ENCODE peak calls at places on chromosomes 2 and 18, in seven cellular contexts. B is endothelial cell of umbilical vein, R is stomach, M is spleen, P is HFF-Myc, S is K562, K is lower lobe of right lung. L is an unnamed sample.

GRCh38 chr18:50649821-50650220 is 89.9 kb downstream of the MAPK4 start:
- DNase-seq in P (no peak), M (no peak), R (no peak), K (peak), S (no peak), B (no peak), L (no peak)

GRCh38 chr2:24950100-24950499 is 21.7 kb downstream of the DNAJC27 start:
- DNase-seq in B (no peak), R (no peak), M (no peak), K (no peak), P (no peak), S (no peak), L (no peak)

GRCh38 chr2:2901384-2902345 is 476.0 kb downstream of the EIPR1 start:
- DNase-seq in K (no peak), M (no peak), P (no peak), B (no peak), S (no peak), R (no peak), L (no peak)

GRCh38 chr2:239574054-239574433 is 173.2 kb upstream of the HDAC4 start:
- DNase-seq in R (no peak), B (no peak), S (no peak), P (no peak), M (peak), K (peak), L (no peak)

GRCh38 chr2:142892715-142893114 is 15.3 kb downstream of the KYNU start:
- DNase-seq in P (no peak), M (no peak), K (no peak), R (no peak), S (no peak), B (no peak), L (no peak)

GRCh38 chr2:233387667-233388528 is 33.6 kb downstream of the DGKD start:
- DNase-seq in S (no peak), P (peak), R (peak), B (peak), M (no peak), K (peak), L (no peak)

GRCh38 chr2:221529943-221530652 is 42.0 kb downstream of the EPHA4 start:
- DNase-seq in K (no peak), P (peak), B (peak), S (no peak), M (no peak), R (no peak), L (no peak)

GRCh38 chr2:55109219-55109891 is 59.1 kb upstream of the RTN4 start:
- DNase-seq in B (peak), K (no peak), S (peak), M (no peak), R (no peak), P (no peak), L (peak)

GRCh38 chr2:188050716-188051115 is 241.0 kb upstream of the GULP1 start:
- DNase-seq in M (no peak), B (no peak), R (no peak), S (no peak), P (no peak), K (no peak), L (no peak)

GRCh38 chr2:74316616-74317295 is 26.5 kb downstream of the SLC4A5 start:
- DNase-seq in S (peak), M (no peak), P (no peak), K (no peak), B (no peak), R (no peak), L (no peak)

GRCh38 chr2:46984034-46984433 is 68.4 kb upstream of the MCFD2 start:
- DNase-seq in K (no peak), P (no peak), S (no peak), B (no peak), M (peak), R (no peak), L (no peak)

GRCh38 chr2:48233005-48233404 is 296.9 kb upstream of the STON1 start:
- DNase-seq in K (no peak), R (no peak), P (no peak), S (no peak), M (no peak), B (no peak), L (no peak)

GRCh38 chr18:28582724-28583123 is 405.8 kb upstream of the CDH2 start:
- DNase-seq in R (no peak), P (no peak), M (no peak), B (no peak), K (no peak), S (no peak), L (no peak)

GRCh38 chr2:50491541-50492114 is 540.3 kb downstream of the NRXN1 start:
- DNase-seq in M (no peak), B (peak), K (no peak), S (peak), P (no peak), R (no peak), L (no peak)

GRCh38 chr2:39266906-39267434 is 23.2 kb upstream of the CDKL4 start:
- DNase-seq in B (no peak), S (no peak), K (no peak), P (peak), R (no peak), M (no peak), L (no peak)

GRCh38 chr2:174334781-174335604 is at the start of gene SP9:
- DNase-seq in M (no peak), R (no peak), K (no peak), S (peak), P (no peak), B (peak), L (peak)

GRCh38 chr2:174336403-174337336 is 1.9 kb downstream of the SP9 start:
- DNase-seq in S (peak), M (peak), K (peak), R (no peak), B (peak), P (no peak), L (peak)

GRCh38 chr2:174337337-174338154 is 2.8 kb downstream of the SP9 start:
- DNase-seq in S (peak), R (no peak), M (peak), B (peak), K (no peak), P (no peak), L (no peak)

GRCh38 chr2:174334278-174334715 is 457 bp upstream of the SP9 start:
- DNase-seq in S (no peak), P (no peak), K (no peak), R (no peak), B (no peak), M (no peak), L (no peak)

DNA sequence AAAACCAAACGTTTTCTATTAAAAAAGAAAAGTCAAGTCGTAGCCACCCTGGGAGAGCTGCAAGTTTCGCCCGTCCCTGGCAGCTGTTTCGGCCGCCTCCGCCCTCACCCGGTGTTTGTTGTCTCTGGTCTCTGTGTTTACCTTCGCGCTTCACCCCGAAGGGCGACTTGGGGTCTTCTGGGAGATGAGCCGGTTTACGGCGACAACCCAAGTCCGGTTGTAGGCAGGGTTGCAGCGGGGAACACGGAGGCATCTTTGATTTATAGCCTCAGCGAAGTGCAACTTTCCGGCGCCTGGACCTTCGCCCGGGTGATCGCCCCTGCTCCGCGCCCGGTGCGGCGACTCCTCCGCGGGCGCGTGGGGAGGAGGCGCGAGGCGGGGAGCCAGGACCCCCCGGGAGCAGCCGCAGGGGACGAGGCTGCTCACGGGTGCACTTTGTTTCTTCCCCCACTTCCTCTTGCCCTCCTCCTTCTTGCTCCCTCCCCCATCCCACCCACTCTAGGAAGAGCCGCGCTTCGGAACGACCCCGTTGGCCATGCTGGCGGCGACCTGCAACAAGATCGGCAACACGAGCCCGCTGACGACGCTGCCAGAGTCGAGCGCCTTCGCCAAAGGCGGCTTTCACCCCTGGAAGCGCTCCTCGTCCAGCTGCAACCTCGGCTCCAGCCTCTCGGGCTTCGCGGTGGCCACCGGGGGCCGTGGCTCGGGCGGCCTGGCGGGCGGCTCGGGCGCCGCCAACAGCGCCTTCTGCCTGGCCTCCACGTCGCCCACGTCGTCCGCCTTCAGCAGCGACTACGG is 1.1 kb downstream of the SP9 start:
- DNase-seq in K (no peak), R (no peak), P (no peak), S (peak), B (peak), M (no peak), L (peak)
- H3K4me3 ChIP-seq in K (peak), R (peak), P (peak), S (peak), B (no peak), M (no peak), L (peak)

DNA sequence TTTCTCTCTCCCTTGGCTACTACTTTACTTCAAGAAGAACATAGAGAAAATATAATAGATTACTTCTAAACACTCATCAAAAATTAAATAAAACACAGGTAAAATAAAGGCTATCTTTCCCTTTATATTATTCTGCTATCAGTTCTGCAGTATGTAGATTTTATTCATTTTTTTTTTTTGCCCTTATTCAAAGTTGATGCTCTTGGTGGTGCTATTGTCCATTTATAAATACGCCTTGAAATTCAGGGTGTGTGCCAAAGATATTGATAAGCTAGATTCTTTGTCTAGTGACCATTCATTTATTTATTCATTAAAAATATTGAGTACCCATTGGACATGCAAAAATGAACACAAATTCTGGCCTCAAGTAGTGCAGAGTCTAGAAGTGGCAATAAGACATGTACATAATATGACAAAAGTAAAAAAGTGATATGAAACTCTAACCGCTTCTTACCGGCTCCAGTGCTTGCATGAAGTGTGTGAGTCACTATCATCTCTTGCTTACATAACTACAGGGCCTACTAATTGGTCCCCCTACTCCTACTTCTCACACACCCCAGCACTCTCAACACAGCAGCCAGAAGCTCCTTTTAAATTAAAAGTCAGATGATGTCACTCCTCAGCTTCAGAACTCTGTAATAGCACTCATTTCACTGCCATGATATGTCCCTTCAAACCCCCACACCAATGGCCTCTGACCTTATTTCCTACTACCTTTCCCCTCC is 208.3 kb upstream of the FANCL start:
- DNase-seq in S (no peak), B (no peak), P (no peak), R (no peak), M (no peak), K (no peak), L (no peak)
- TF ChIP-seq CTCF in S (peak), B (no peak), P (no peak), R (no peak), M (no peak), K (no peak), L (no peak)

DNA sequence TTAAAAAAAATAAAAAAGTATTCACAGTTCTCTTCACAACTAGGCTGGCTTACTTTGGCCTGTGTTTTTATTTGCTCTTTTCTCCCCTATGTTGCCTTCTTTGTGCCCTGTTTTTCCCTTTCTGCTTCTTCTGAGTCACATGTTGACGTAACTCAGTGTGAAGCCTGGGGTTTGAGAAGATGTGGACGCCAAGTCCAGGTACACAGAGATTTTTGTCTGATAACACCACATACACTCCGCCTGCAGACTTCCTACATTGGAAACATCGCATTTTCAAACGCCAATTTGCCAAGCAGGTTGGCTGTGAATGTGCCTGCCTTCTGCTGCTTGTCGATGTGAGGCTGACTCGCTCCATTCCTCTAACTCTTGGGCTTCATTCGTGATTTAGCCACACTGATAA is 62.5 kb upstream of the FN1 start:
- DNase-seq in B (no peak), P (no peak), S (peak), K (no peak), M (no peak), R (peak), L (no peak)
- H3K4me3 ChIP-seq in B (no peak), P (no peak), S (no peak), K (no peak), M (no peak), R (no peak), L (no peak)

GRCh38 chr2:227479865-227480475 is 8.0 kb downstream of the AGFG1 start:
- DNase-seq in K (no peak), M (no peak), S (peak), B (peak), P (no peak), R (no peak), L (no peak)
- TF ChIP-seq CTCF in K (peak), M (peak), S (peak), B (peak), P (peak), R (peak), L (no peak)

GRCh38 chr2:170652637-170653417 is 62.3 kb upstream of the SP5 start:
- DNase-seq in B (no peak), P (no peak), M (no peak), K (no peak), S (no peak), R (no peak), L (no peak)
- H3K4me3 ChIP-seq in B (no peak), P (no peak), M (no peak), K (no peak), S (no peak), R (no peak), L (no peak)

GRCh38 chr2:241391892-241392665 is 36.0 kb downstream of the FARP2 start:
- DNase-seq in M (no peak), B (peak), R (peak), P (peak), S (peak), K (no peak), L (peak)
- TF ChIP-seq CTCF in M (peak), B (peak), R (peak), P (peak), S (peak), K (peak), L (peak)